ENCODE peak calls at places on chromosomes 11 and 22, in ten cellular contexts. M, W, F, L, C, A, V, O, N and P are unnamed samples.

GRCh38 chr11:115488945-115489344 is 15.3 kb downstream of the CADM1 start:
- DNase-seq in M (no peak), W (no peak), F (no peak), L (no peak), C (no peak), A (peak; percentile 7), V (no peak), O (no peak), N (no peak), P (no peak)

GRCh38 chr11:128462802-128463385 is 124.5 kb downstream of the ETS1 start:
- DNase-seq in M (no peak), W (no peak), F (no peak), L (no peak), C (no peak), A (no peak), V (no peak), O (no peak), N (no peak), P (no peak)

GRCh38 chr11:73195191-73196007 is 22.7 kb upstream of the P2RY2 start:
- DNase-seq in M (no peak), W (no peak), F (no peak), L (no peak), C (peak; percentile 17), A (no peak), V (no peak), O (no peak), N (no peak), P (peak; percentile 52)

GRCh38 chr22:42655693-42656092 is 6.5 kb upstream of the CYB5R3 start:
- DNase-seq in M (no peak), W (no peak), F (no peak), L (peak; percentile 79), C (no peak), A (no peak), V (no peak), O (no peak), N (no peak), P (no peak)

GRCh38 chr22:37065149-37065548 is 13.6 kb downstream of the KCTD17 start:
- DNase-seq in M (no peak), W (no peak), F (no peak), L (no peak), C (no peak), A (no peak), V (no peak), O (no peak), N (no peak), P (no peak)

GRCh38 chr11:47202569-47202968 is 12.2 kb upstream of the DDB2 start:
- DNase-seq in M (no peak), W (no peak), F (no peak), L (no peak), C (no peak), A (no peak), V (no peak), O (no peak), N (no peak), P (no peak)

GRCh38 chr11:44765026-44765595 is 38.3 kb downstream of the TSPAN18 start:
- DNase-seq in M (no peak), W (no peak), F (no peak), L (no peak), C (no peak), A (no peak), V (no peak), O (no peak), N (no peak), P (no peak)

GRCh38 chr11:35791088-35791958 is 128.7 kb downstream of the TRIM44 start:
- DNase-seq in M (no peak), W (no peak), F (no peak), L (no peak), C (no peak), A (peak; percentile 23), V (no peak), O (no peak), N (no peak), P (no peak)

GRCh38 chr11:27467181-27467913 is 5.2 kb downstream of the LGR4 start:
- DNase-seq in M (no peak), W (no peak), F (no peak), L (no peak), C (no peak), A (no peak), V (no peak), O (no peak), N (no peak), P (no peak)

GRCh38 chr22:42688241-42688913 is 32.3 kb downstream of the A4GALT start:
- DNase-seq in M (no peak), W (peak; percentile 33), F (peak; percentile 92), L (no peak), C (peak; percentile 96), A (peak; percentile 100), V (no peak), O (peak; percentile 91), N (peak; percentile 29), P (peak; percentile 91)

GRCh38 chr11:101127699-101128570 is 1.7 kb downstream of the PGR start:
- DNase-seq in M (no peak), W (peak; percentile 11), F (peak; percentile 25), L (no peak), C (peak; percentile 59), A (peak; percentile 9), V (no peak), O (peak; percentile 11), N (no peak), P (peak; percentile 38)

GRCh38 chr11:689630-690029 is 5.4 kb downstream of the DEAF1 start:
- DNase-seq in M (no peak), W (no peak), F (no peak), L (no peak), C (no peak), A (no peak), V (no peak), O (no peak), N (no peak), P (no peak)
- H3K36me3 ChIP-seq in M (peaks cover 22% of the 10 kb centered on the region), W (peaks cover 68% of the 10 kb centered on the region), F (peaks cover 59% of the 10 kb centered on the region), L (no peaks in the 10 kb centered on the region), C (peaks cover 55% of the 10 kb centered on the region), A (peaks cover 32% of the 10 kb centered on the region), V (peaks cover 13% of the 10 kb centered on the region), O (no peaks in the 10 kb centered on the region), N (peaks cover 21% of the 10 kb centered on the region), P (no peaks in the 10 kb centered on the region)

GRCh38 chr11:64713781-64714363 is 9.1 kb downstream of the NRXN2 start:
- DNase-seq in M (no peak), W (no peak), F (no peak), L (no peak), C (no peak), A (no peak), V (no peak), O (no peak), N (no peak), P (no peak)

GRCh38 chr11:64711138-64711943 is 11.7 kb downstream of the NRXN2 start:
- DNase-seq in M (no peak), W (no peak), F (no peak), L (no peak), C (no peak), A (no peak), V (no peak), O (no peak), N (no peak), P (no peak)

GRCh38 chr11:64713031-64713780 is 9.8 kb downstream of the NRXN2 start:
- DNase-seq in M (no peak), W (no peak), F (no peak), L (peak; percentile 21), C (no peak), A (peak; percentile 68), V (no peak), O (no peak), N (no peak), P (no peak)

GRCh38 chr11:64711944-64712306 is 11.1 kb downstream of the NRXN2 start:
- DNase-seq in M (no peak), W (no peak), F (no peak), L (no peak), C (no peak), A (no peak), V (no peak), O (no peak), N (no peak), P (no peak)

GRCh38 chr11:64712430-64713030 is 10.5 kb downstream of the NRXN2 start:
- DNase-seq in M (no peak), W (no peak), F (no peak), L (no peak), C (no peak), A (no peak), V (no peak), O (no peak), N (no peak), P (no peak)
- H3K36me3 ChIP-seq in M (no peaks in the 10 kb centered on the region), W (no peaks in the 10 kb centered on the region), F (no peaks in the 10 kb centered on the region), L (no peaks in the 10 kb centered on the region), C (no peaks in the 10 kb centered on the region), A (no peaks in the 10 kb centered on the region), V (no peaks in the 10 kb centered on the region), O (no peaks in the 10 kb centered on the region), N (no peaks in the 10 kb centered on the region), P (no peaks in the 10 kb centered on the region)

GRCh38 chr11:116871248-116871647 is 33.8 kb upstream of the APOA1 start:
- DNase-seq in M (no peak), W (no peak), F (peak; percentile 40), L (no peak), C (no peak), A (peak; percentile 69), V (no peak), O (no peak), N (no peak), P (no peak)
- H3K36me3 ChIP-seq in M (peaks cover 61% of the 10 kb centered on the region), W (peaks cover 82% of the 10 kb centered on the region), F (peaks cover 99% of the 10 kb centered on the region), L (peaks cover 4% of the 10 kb centered on the region), C (peaks cover 95% of the 10 kb centered on the region), A (peaks cover 59% of the 10 kb centered on the region), V (peaks cover 61% of the 10 kb centered on the region), O (no peaks in the 10 kb centered on the region), N (peaks cover 7% of the 10 kb centered on the region), P (no peaks in the 10 kb centered on the region)

GRCh38 chr11:77374108-77374507 is 72.6 kb upstream of the GDPD4 start:
- DNase-seq in M (no peak), W (no peak), F (no peak), L (no peak), C (no peak), A (no peak), V (no peak), O (no peak), N (no peak), P (no peak)

GRCh38 chr11:77372736-77373135 is 71.2 kb upstream of the GDPD4 start:
- DNase-seq in M (no peak), W (no peak), F (no peak), L (no peak), C (no peak), A (no peak), V (no peak), O (no peak), N (no peak), P (no peak)

GRCh38 chr11:77375114-77375513 is 73.6 kb upstream of the GDPD4 start:
- DNase-seq in M (no peak), W (no peak), F (no peak), L (no peak), C (no peak), A (peak; percentile 48), V (no peak), O (no peak), N (no peak), P (no peak)

GRCh38 chr11:77371646-77372045 is 70.2 kb upstream of the GDPD4 start:
- DNase-seq in M (no peak), W (no peak), F (no peak), L (no peak), C (no peak), A (no peak), V (no peak), O (no peak), N (no peak), P (no peak)

DNA sequence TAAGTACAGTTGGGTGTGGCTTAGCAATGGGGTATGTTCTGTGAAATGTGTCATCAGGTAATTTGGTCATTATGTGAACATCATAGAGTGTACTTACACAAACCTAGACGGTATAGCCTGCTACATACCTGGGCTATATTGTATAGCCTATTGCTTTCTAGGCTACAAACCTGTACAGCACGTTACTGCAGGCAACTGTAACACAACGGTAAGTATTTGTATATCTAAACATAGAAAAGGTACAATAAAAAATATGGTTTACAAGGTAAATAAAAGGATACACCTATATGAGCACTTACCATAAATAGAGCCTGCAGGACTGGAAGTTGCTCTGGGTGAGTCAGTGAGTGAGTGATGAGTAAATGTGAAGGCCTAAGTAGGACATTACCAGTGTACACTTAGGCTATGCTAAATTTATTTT is 73.1 kb upstream of the GDPD4 start:
- DNase-seq in M (no peak), W (no peak), F (no peak), L (no peak), C (no peak), A (no peak), V (no peak), O (no peak), N (no peak), P (no peak)
- H3K36me3 ChIP-seq in M (no peaks in the 10 kb centered on the region), W (peaks cover 59% of the 10 kb centered on the region), F (peaks cover 32% of the 10 kb centered on the region), L (no peaks in the 10 kb centered on the region), C (peaks cover 71% of the 10 kb centered on the region), A (peaks cover 18% of the 10 kb centered on the region), V (peaks cover 5% of the 10 kb centered on the region), O (no peaks in the 10 kb centered on the region), N (peaks cover 12% of the 10 kb centered on the region), P (no peaks in the 10 kb centered on the region)